ENCODE peak calls at places on chromosomes 16 and 17, in five cellular contexts. H is activated CD4-positive, alpha-beta T cell treated with anti-CD3 and anti-CD28 coated beads, Interleukin-2, amount 50 U/mL, for 48 hours; E is NCI-H1092; N is stimulated activated CD8-positive, alpha-beta memory T cell treated with anti-CD3 and anti-CD28 coated beads, Interleukin-2, amount 100 ng/mL, for 1 hour; O is activated naive CD4-positive, alpha-beta T cell. J is an unnamed sample.

GRCh38 chr16:81493755-81494433 is 49.3 kb downstream of the CMIP start:
- DNase-seq in H (peak; percentile 44), E (no peak), N (no peak), O (peak; percentile 16), J (peak; percentile 8)

GRCh38 chr16:6008656-6009055 is 911.1 kb upstream of the EEF2KMT start:
- DNase-seq in H (no peak), E (no peak), N (no peak), O (no peak), J (no peak)

GRCh38 chr16:48607056-48607825 is 2.7 kb downstream of the N4BP1 start:
- DNase-seq in H (no peak), E (no peak), N (no peak), O (no peak), J (no peak)

GRCh38 chr16:1932050-1933028 is 10.7 kb downstream of the MSRB1 start:
- DNase-seq in H (no peak), E (peak; percentile 57), N (no peak), O (no peak), J (no peak)

GRCh38 chr17:48541574-48542113 is 3.3 kb downstream of the HOXB2 start:
- DNase-seq in H (peak; percentile 41), E (peak; percentile 70), N (no peak), O (peak; percentile 57), J (no peak)

GRCh38 chr16:88561485-88562369 is 8.5 kb upstream of the ZC3H18 start:
- DNase-seq in H (peak; percentile 45), E (no peak), N (peak; percentile 36), O (peak; percentile 46), J (no peak)

GRCh38 chr16:57955572-57955971 is 15.4 kb downstream of the CNGB1 start:
- DNase-seq in H (no peak), E (no peak), N (no peak), O (no peak), J (no peak)

GRCh38 chr17:60468371-60468770 is 46.1 kb downstream of the CHCT1 start:
- DNase-seq in H (no peak), E (no peak), N (no peak), O (no peak), J (no peak)

GRCh38 chr16:24149102-24149501 is 107.0 kb upstream of the CACNG3 start:
- DNase-seq in H (no peak), E (no peak), N (no peak), O (no peak), J (no peak)

GRCh38 chr16:77197747-77198146 is 1.5 kb upstream of the SYCE1L start:
- DNase-seq in H (no peak), E (no peak), N (no peak), O (no peak), J (no peak)

GRCh38 chr16:9821331-9821730 is 360.9 kb downstream of the GRIN2A start:
- DNase-seq in H (no peak), E (no peak), N (no peak), O (no peak), J (no peak)

GRCh38 chr16:88385831-88386815 is 3.4 kb downstream of the ZNF469 start:
- DNase-seq in H (no peak), E (no peak), N (no peak), O (no peak), J (no peak)

GRCh38 chr16:12971216-12971615 is 69.8 kb downstream of the SHISA9 start:
- DNase-seq in H (no peak), E (peak; percentile 92), N (no peak), O (no peak), J (no peak)

GRCh38 chr16:81798311-81799137 is 19.4 kb downstream of the PLCG2 start:
- DNase-seq in H (peak; percentile 20), E (no peak), N (no peak), O (no peak), J (no peak)